ENCODE peak calls at places on chromosomes 16 and 17, in ten cellular contexts. K, M, W, E, I, A, D, T, P and R are unnamed samples.

GRCh38 chr16:48330133-48330846 is 54.9 kb downstream of the SIAH1 start:
- DNase-seq in P (peak), M (no peak), E (no peak), T (no peak), A (no peak), D (no peak), K (no peak), I (no peak), W (no peak), R (no peak)

GRCh38 chr16:52499061-52499460 is 47.9 kb downstream of the TOX3 start:
- DNase-seq in E (no peak), M (no peak), P (no peak), W (no peak), A (no peak), I (no peak), K (no peak), T (no peak), D (no peak), R (no peak)

GRCh38 chr17:75896360-75897075 is at the start of gene TRIM65:
- DNase-seq in I (peak), W (peak), D (peak), M (peak), K (peak), E (peak), A (peak), T (peak), P (peak), R (peak)

GRCh38 chr16:25155553-25156460 is 44.3 kb downstream of the LCMT1 start:
- DNase-seq in I (no peak), T (no peak), A (no peak), W (peak), D (no peak), E (no peak), M (no peak), P (no peak), K (peak), R (no peak)

GRCh38 chr16:47732122-47732805 is 271.1 kb downstream of the PHKB start:
- DNase-seq in W (no peak), T (peak), E (no peak), P (peak), A (no peak), M (no peak), D (no peak), I (no peak), K (peak), R (no peak)

GRCh38 chr16:69748694-69749345 is 5.9 kb downstream of the NOB1 start:
- DNase-seq in M (no peak), K (no peak), P (no peak), I (no peak), T (no peak), A (no peak), E (no peak), W (no peak), D (no peak), R (no peak)

GRCh38 chr16:73483076-73483791 is 435.3 kb upstream of the ZFHX3 start:
- DNase-seq in W (no peak), M (no peak), T (no peak), P (no peak), E (no peak), K (no peak), A (no peak), I (no peak), D (no peak), R (no peak)

GRCh38 chr17:66560691-66561090 is 258.3 kb downstream of the PRKCA start:
- DNase-seq in W (no peak), E (no peak), A (no peak), T (no peak), I (no peak), M (no peak), P (no peak), K (no peak), D (no peak), R (no peak)

GRCh38 chr17:72162569-72162968 is 41.7 kb downstream of the SOX9 start:
- DNase-seq in W (no peak), P (no peak), E (no peak), T (no peak), K (no peak), D (no peak), I (no peak), A (no peak), M (no peak), R (no peak)